ENCODE peak calls at places on chromosomes 7 and 10, in six cellular contexts. One of them, this sample, is unnamed.

GRCh38 chr7:34673066-34673465 is 15.0 kb downstream of the NPSR1 start:
- DNase-seq in DND-41: no peak
- DNase-seq in upper lobe of right lung: no peak
- DNase-seq in brain microvascular endothelial cell: no peak
- DNase-seq in cardiac muscle cell: no peak
- DNase-seq in stomach: no peak
- DNase-seq in this sample: no peak

GRCh38 chr7:232571-233455 is 40.4 kb downstream of the FAM20C start:
- DNase-seq in stomach: no peak
- DNase-seq in cardiac muscle cell: peak; percentile 80
- DNase-seq in DND-41: no peak
- DNase-seq in brain microvascular endothelial cell: peak; percentile 67
- DNase-seq in upper lobe of right lung: no peak
- DNase-seq in this sample: no peak

GRCh38 chr10:130894485-130894884 is 417.0 kb downstream of the TCERG1L start:
- DNase-seq in DND-41: no peak
- DNase-seq in cardiac muscle cell: no peak
- DNase-seq in upper lobe of right lung: no peak
- DNase-seq in brain microvascular endothelial cell: no peak
- DNase-seq in stomach: no peak
- DNase-seq in this sample: no peak

GRCh38 chr7:2638224-2638991 is 6.6 kb downstream of the TTYH3 start:
- DNase-seq in DND-41: no peak
- DNase-seq in upper lobe of right lung: no peak
- DNase-seq in stomach: no peak
- DNase-seq in brain microvascular endothelial cell: peak; percentile 39
- DNase-seq in cardiac muscle cell: peak; percentile 46
- DNase-seq in this sample: no peak

GRCh38 chr7:130476287-130477001 is 15.4 kb upstream of the MEST start:
- DNase-seq in cardiac muscle cell: no peak
- DNase-seq in brain microvascular endothelial cell: peak; percentile 49
- DNase-seq in stomach: no peak
- DNase-seq in DND-41: no peak
- DNase-seq in upper lobe of right lung: no peak
- DNase-seq in this sample: no peak

GRCh38 chr10:110324805-110325280 is 20.1 kb upstream of the SMNDC1 start:
- DNase-seq in cardiac muscle cell: no peak
- DNase-seq in upper lobe of right lung: no peak
- DNase-seq in brain microvascular endothelial cell: no peak
- DNase-seq in stomach: no peak
- DNase-seq in DND-41: no peak
- DNase-seq in this sample: no peak

GRCh38 chr10:126904807-126905686 is at the start of gene DOCK1:
- DNase-seq in stomach: peak; percentile 67
- DNase-seq in upper lobe of right lung: peak; percentile 88
- DNase-seq in DND-41: no peak
- DNase-seq in cardiac muscle cell: peak; percentile 78
- DNase-seq in brain microvascular endothelial cell: peak; percentile 53
- DNase-seq in this sample: peak; percentile 80

GRCh38 chr10:125227546-125227945 is 67.2 kb upstream of the CTBP2 start:
- DNase-seq in stomach: no peak
- DNase-seq in cardiac muscle cell: no peak
- DNase-seq in DND-41: no peak
- DNase-seq in upper lobe of right lung: no peak
- DNase-seq in brain microvascular endothelial cell: no peak
- DNase-seq in this sample: no peak

GRCh38 chr10:48252354-48252650 is 22.2 kb downstream of the FRMPD2 start:
- DNase-seq in upper lobe of right lung: no peak
- DNase-seq in cardiac muscle cell: no peak
- DNase-seq in stomach: no peak
- DNase-seq in brain microvascular endothelial cell: no peak
- DNase-seq in DND-41: peak; percentile 3
- DNase-seq in this sample: no peak

GRCh38 chr7:23373151-23374004 is 74.2 kb downstream of the MALSU1 start:
- DNase-seq in cardiac muscle cell: peak; percentile 23
- DNase-seq in DND-41: peak; percentile 60
- DNase-seq in upper lobe of right lung: no peak
- DNase-seq in brain microvascular endothelial cell: no peak
- DNase-seq in stomach: no peak
- DNase-seq in this sample: no peak

GRCh38 chr7:513521-514166 is 6.0 kb downstream of the PDGFA start:
- DNase-seq in cardiac muscle cell: peak; percentile 40
- DNase-seq in DND-41: no peak
- DNase-seq in brain microvascular endothelial cell: peak; percentile 61
- DNase-seq in upper lobe of right lung: no peak
- DNase-seq in stomach: no peak
- DNase-seq in this sample: no peak

GRCh38 chr7:103821105-103821504 is 168.4 kb downstream of the RELN start:
- DNase-seq in upper lobe of right lung: no peak
- DNase-seq in stomach: no peak
- DNase-seq in brain microvascular endothelial cell: no peak
- DNase-seq in cardiac muscle cell: no peak
- DNase-seq in DND-41: no peak
- DNase-seq in this sample: no peak

GRCh38 chr10:79446451-79447020 is 1.1 kb upstream of the ZCCHC24 start:
- DNase-seq in stomach: peak; percentile 82
- DNase-seq in cardiac muscle cell: peak; percentile 53
- DNase-seq in DND-41: peak; percentile 41
- DNase-seq in upper lobe of right lung: peak; percentile 86
- DNase-seq in brain microvascular endothelial cell: no peak
- DNase-seq in this sample: peak; percentile 83

GRCh38 chr10:3439183-3439582 is 266.6 kb upstream of the PITRM1 start:
- DNase-seq in stomach: no peak
- DNase-seq in brain microvascular endothelial cell: no peak
- DNase-seq in DND-41: no peak
- DNase-seq in upper lobe of right lung: no peak
- DNase-seq in cardiac muscle cell: no peak
- DNase-seq in this sample: no peak

GRCh38 chr10:125520968-125521367 is 162.0 kb downstream of the TEX36 start:
- DNase-seq in brain microvascular endothelial cell: no peak
- DNase-seq in upper lobe of right lung: no peak
- DNase-seq in DND-41: no peak
- DNase-seq in stomach: no peak
- DNase-seq in cardiac muscle cell: no peak
- DNase-seq in this sample: no peak

GRCh38 chr10:119131512-119132240 is 27.8 kb downstream of the DENND10 start:
- DNase-seq in upper lobe of right lung: no peak
- DNase-seq in DND-41: peak; percentile 89
- DNase-seq in brain microvascular endothelial cell: no peak
- DNase-seq in cardiac muscle cell: peak; percentile 76
- DNase-seq in stomach: no peak
- DNase-seq in this sample: no peak

GRCh38 chr7:94654764-94655561 is 970 bp downstream of the SGCE start:
- DNase-seq in stomach: no peak
- DNase-seq in DND-41: no peak
- DNase-seq in brain microvascular endothelial cell: peak; percentile 33
- DNase-seq in upper lobe of right lung: no peak
- DNase-seq in cardiac muscle cell: peak; percentile 65
- DNase-seq in this sample: no peak

GRCh38 chr10:130363051-130363450 is 226.9 kb downstream of the GLRX3 start:
- DNase-seq in cardiac muscle cell: no peak
- DNase-seq in brain microvascular endothelial cell: no peak
- DNase-seq in upper lobe of right lung: no peak
- DNase-seq in DND-41: no peak
- DNase-seq in stomach: no peak
- DNase-seq in this sample: no peak

GRCh38 chr7:30136743-30137485 is 2.1 kb downstream of the MTURN start:
- DNase-seq in DND-41: no peak
- DNase-seq in cardiac muscle cell: no peak
- DNase-seq in stomach: no peak
- DNase-seq in upper lobe of right lung: no peak
- DNase-seq in brain microvascular endothelial cell: no peak
- DNase-seq in this sample: no peak
- H3K4me3 ChIP-seq in DND-41: no peak overlapping the region
- H3K4me3 ChIP-seq in cardiac muscle cell: peak overlapping the region; percentile 86
- H3K4me3 ChIP-seq in stomach: peak overlapping the region; percentile 89
- H3K4me3 ChIP-seq in upper lobe of right lung: peak overlapping the region; percentile 91
- H3K4me3 ChIP-seq in brain microvascular endothelial cell: peak overlapping the region; percentile 76
- H3K4me3 ChIP-seq in this sample: peak overlapping the region; percentile 92

GRCh38 chr7:137996871-137997270 is 5.0 kb downstream of the CREB3L2 start:
- DNase-seq in brain microvascular endothelial cell: no peak
- DNase-seq in stomach: no peak
- DNase-seq in DND-41: no peak
- DNase-seq in cardiac muscle cell: no peak
- DNase-seq in upper lobe of right lung: no peak
- DNase-seq in this sample: no peak
- H3K4me3 ChIP-seq in brain microvascular endothelial cell: no peak overlapping the region
- H3K4me3 ChIP-seq in stomach: no peak overlapping the region
- H3K4me3 ChIP-seq in DND-41: no peak overlapping the region
- H3K4me3 ChIP-seq in cardiac muscle cell: no peak overlapping the region
- H3K4me3 ChIP-seq in upper lobe of right lung: peak overlapping the region; percentile 12
- H3K4me3 ChIP-seq in this sample: peak overlapping the region; percentile 0

GRCh38 chr7:84022009-84022408 is 172.6 kb downstream of the SEMA3A start:
- DNase-seq in DND-41: no peak
- DNase-seq in upper lobe of right lung: no peak
- DNase-seq in stomach: no peak
- DNase-seq in brain microvascular endothelial cell: no peak
- DNase-seq in cardiac muscle cell: no peak
- DNase-seq in this sample: no peak

GRCh38 chr7:84022686-84023308 is 171.8 kb downstream of the SEMA3A start:
- DNase-seq in brain microvascular endothelial cell: no peak
- DNase-seq in DND-41: no peak
- DNase-seq in stomach: peak; percentile 28
- DNase-seq in cardiac muscle cell: no peak
- DNase-seq in upper lobe of right lung: no peak
- DNase-seq in this sample: no peak

GRCh38 chr7:84021292-84021898 is 173.2 kb downstream of the SEMA3A start:
- DNase-seq in cardiac muscle cell: peak; percentile 59
- DNase-seq in upper lobe of right lung: no peak
- DNase-seq in DND-41: no peak
- DNase-seq in brain microvascular endothelial cell: peak; percentile 23
- DNase-seq in stomach: no peak
- DNase-seq in this sample: no peak

GRCh38 chr7:84027678-84028077 is 166.9 kb downstream of the SEMA3A start:
- DNase-seq in brain microvascular endothelial cell: no peak
- DNase-seq in upper lobe of right lung: no peak
- DNase-seq in DND-41: no peak
- DNase-seq in stomach: no peak
- DNase-seq in cardiac muscle cell: no peak
- DNase-seq in this sample: no peak

GRCh38 chr7:84025332-84025927 is 169.2 kb downstream of the SEMA3A start:
- DNase-seq in stomach: no peak
- DNase-seq in cardiac muscle cell: peak; percentile 92
- DNase-seq in upper lobe of right lung: no peak
- DNase-seq in brain microvascular endothelial cell: peak; percentile 95
- DNase-seq in DND-41: no peak
- DNase-seq in this sample: no peak
- H3K4me3 ChIP-seq in stomach: no peak overlapping the region
- H3K4me3 ChIP-seq in cardiac muscle cell: no peak overlapping the region
- H3K4me3 ChIP-seq in upper lobe of right lung: no peak overlapping the region
- H3K4me3 ChIP-seq in brain microvascular endothelial cell: no peak overlapping the region
- H3K4me3 ChIP-seq in DND-41: no peak overlapping the region
- H3K4me3 ChIP-seq in this sample: no peak overlapping the region

DNA sequence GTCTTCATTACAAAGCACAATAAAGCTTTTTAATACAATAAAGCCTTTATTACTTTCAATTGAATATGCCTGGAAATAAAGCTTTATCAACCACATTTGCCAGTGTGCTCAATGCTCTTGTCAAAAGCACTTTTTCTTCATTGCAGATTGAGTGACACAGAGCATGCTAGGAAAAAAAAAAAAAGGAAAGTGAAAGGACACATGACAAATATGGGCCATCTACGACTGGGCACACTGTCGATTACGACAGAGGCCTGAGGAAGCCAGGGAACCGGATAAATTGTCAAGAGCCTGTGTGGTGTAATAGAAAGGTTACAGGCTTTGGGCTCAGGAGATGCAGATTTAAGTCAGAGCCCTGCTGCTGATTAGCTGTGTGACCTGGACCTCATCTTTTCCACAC is 84.8 kb upstream of the LRGUK start:
- DNase-seq in stomach: no peak
- DNase-seq in DND-41: no peak
- DNase-seq in upper lobe of right lung: no peak
- DNase-seq in brain microvascular endothelial cell: no peak
- DNase-seq in cardiac muscle cell: no peak
- DNase-seq in this sample: no peak
- H3K4me3 ChIP-seq in stomach: no peak overlapping the region
- H3K4me3 ChIP-seq in DND-41: no peak overlapping the region
- H3K4me3 ChIP-seq in upper lobe of right lung: no peak overlapping the region
- H3K4me3 ChIP-seq in brain microvascular endothelial cell: no peak overlapping the region
- H3K4me3 ChIP-seq in cardiac muscle cell: no peak overlapping the region
- H3K4me3 ChIP-seq in this sample: no peak overlapping the region

DNA sequence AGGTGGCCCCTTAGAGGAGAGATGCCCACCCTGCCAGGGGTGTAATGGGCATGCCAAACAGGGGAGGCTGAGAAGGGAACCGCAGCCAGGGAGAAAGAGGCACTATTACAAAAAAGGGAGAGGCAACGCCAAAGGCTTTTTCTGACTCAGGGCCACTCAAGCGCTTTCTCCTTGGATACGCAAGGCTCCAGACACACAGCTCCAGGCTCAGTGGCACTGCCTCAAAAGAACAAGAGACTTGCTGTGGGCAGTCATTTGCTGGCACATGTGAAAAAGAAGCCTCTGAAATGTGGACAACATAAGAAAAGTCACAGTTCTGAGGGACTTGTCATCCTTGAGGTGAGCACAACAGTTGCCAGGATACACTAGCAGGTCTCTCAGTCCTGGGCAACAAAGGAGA is 128.4 kb downstream of the DGKI start:
- DNase-seq in upper lobe of right lung: no peak
- DNase-seq in brain microvascular endothelial cell: no peak
- DNase-seq in stomach: no peak
- DNase-seq in cardiac muscle cell: no peak
- DNase-seq in DND-41: no peak
- DNase-seq in this sample: no peak
- H3K4me3 ChIP-seq in upper lobe of right lung: no peak overlapping the region
- H3K4me3 ChIP-seq in brain microvascular endothelial cell: no peak overlapping the region
- H3K4me3 ChIP-seq in stomach: no peak overlapping the region
- H3K4me3 ChIP-seq in cardiac muscle cell: no peak overlapping the region
- H3K4me3 ChIP-seq in DND-41: no peak overlapping the region
- H3K4me3 ChIP-seq in this sample: no peak overlapping the region

GRCh38 chr10:133257489-133258065 is 19.1 kb downstream of the ADAM8 start:
- DNase-seq in stomach: peak; percentile 86
- DNase-seq in brain microvascular endothelial cell: no peak
- DNase-seq in DND-41: no peak
- DNase-seq in cardiac muscle cell: peak; percentile 50
- DNase-seq in upper lobe of right lung: peak; percentile 91
- DNase-seq in this sample: peak; percentile 88
- H3K4me3 ChIP-seq in stomach: no peak overlapping the region
- H3K4me3 ChIP-seq in brain microvascular endothelial cell: no peak overlapping the region
- H3K4me3 ChIP-seq in DND-41: no peak overlapping the region
- H3K4me3 ChIP-seq in cardiac muscle cell: no peak overlapping the region
- H3K4me3 ChIP-seq in upper lobe of right lung: no peak overlapping the region
- H3K4me3 ChIP-seq in this sample: peak overlapping the region; percentile 35